ENCODE peak calls at places on chromosomes 12 and 14, in nine cellular contexts. One of them, this sample, is unnamed.

GRCh38 chr12:68373836-68374314 is 41.7 kb upstream of the MDM1 start:
- DNase-seq in activated T-helper 1 cell treated with anti-CD3 and anti-CD28 coated beads, Interleukin-12 subunit alpha, Interleukin-12 subunit beta, Interleukin-2, Interleukin-4 antibody, amounts not matched to agents 30 ng/mL and 10 ng/mL and 1 ng/mL, durations not matched to agents 14 hours and 24 hours and 36 hours: no peak
- DNase-seq in posterior cingulate gyrus: no peak
- DNase-seq in NCI-H2081: no peak
- DNase-seq in ovary: no peak
- DNase-seq in smooth muscle cell of the brain vasculature: no peak
- DNase-seq in pancreas: no peak
- DNase-seq in T-helper 17 cell: no peak
- DNase-seq in HuH-7: no peak
- DNase-seq in this sample: no peak

GRCh38 chr14:69682607-69683263 is 71.3 kb downstream of the SUSD6 start:
- DNase-seq in activated T-helper 1 cell treated with anti-CD3 and anti-CD28 coated beads, Interleukin-12 subunit alpha, Interleukin-12 subunit beta, Interleukin-2, Interleukin-4 antibody, amounts not matched to agents 30 ng/mL and 10 ng/mL and 1 ng/mL, durations not matched to agents 14 hours and 24 hours and 36 hours: no peak
- DNase-seq in posterior cingulate gyrus: no peak
- DNase-seq in NCI-H2081: no peak
- DNase-seq in ovary: no peak
- DNase-seq in smooth muscle cell of the brain vasculature: no peak
- DNase-seq in pancreas: no peak
- DNase-seq in T-helper 17 cell: no peak
- DNase-seq in HuH-7: no peak
- DNase-seq in this sample: no peak

GRCh38 chr12:52798003-52798670 is 2.2 kb upstream of the KRT3 start:
- DNase-seq in activated T-helper 1 cell treated with anti-CD3 and anti-CD28 coated beads, Interleukin-12 subunit alpha, Interleukin-12 subunit beta, Interleukin-2, Interleukin-4 antibody, amounts not matched to agents 30 ng/mL and 10 ng/mL and 1 ng/mL, durations not matched to agents 14 hours and 24 hours and 36 hours: no peak
- DNase-seq in posterior cingulate gyrus: peak; percentile 27
- DNase-seq in NCI-H2081: no peak
- DNase-seq in ovary: no peak
- DNase-seq in smooth muscle cell of the brain vasculature: no peak
- DNase-seq in pancreas: no peak
- DNase-seq in T-helper 17 cell: no peak
- DNase-seq in HuH-7: no peak
- DNase-seq in this sample: no peak

GRCh38 chr12:52566847-52567291 is 6.8 kb downstream of the KRT74 start:
- DNase-seq in activated T-helper 1 cell treated with anti-CD3 and anti-CD28 coated beads, Interleukin-12 subunit alpha, Interleukin-12 subunit beta, Interleukin-2, Interleukin-4 antibody, amounts not matched to agents 30 ng/mL and 10 ng/mL and 1 ng/mL, durations not matched to agents 14 hours and 24 hours and 36 hours: no peak
- DNase-seq in posterior cingulate gyrus: peak; percentile 50
- DNase-seq in NCI-H2081: no peak
- DNase-seq in ovary: no peak
- DNase-seq in smooth muscle cell of the brain vasculature: no peak
- DNase-seq in pancreas: no peak
- DNase-seq in T-helper 17 cell: no peak
- DNase-seq in HuH-7: no peak
- DNase-seq in this sample: no peak

GRCh38 chr12:49369723-49370145 is 2.5 kb downstream of the SPATS2 start:
- DNase-seq in activated T-helper 1 cell treated with anti-CD3 and anti-CD28 coated beads, Interleukin-12 subunit alpha, Interleukin-12 subunit beta, Interleukin-2, Interleukin-4 antibody, amounts not matched to agents 30 ng/mL and 10 ng/mL and 1 ng/mL, durations not matched to agents 14 hours and 24 hours and 36 hours: no peak
- DNase-seq in posterior cingulate gyrus: no peak
- DNase-seq in NCI-H2081: peak; percentile 50
- DNase-seq in ovary: peak; percentile 46
- DNase-seq in smooth muscle cell of the brain vasculature: no peak
- DNase-seq in pancreas: no peak
- DNase-seq in T-helper 17 cell: no peak
- DNase-seq in HuH-7: peak; percentile 62
- DNase-seq in this sample: no peak

GRCh38 chr12:97921957-97922722 is 459.5 kb downstream of the RMST start:
- DNase-seq in activated T-helper 1 cell treated with anti-CD3 and anti-CD28 coated beads, Interleukin-12 subunit alpha, Interleukin-12 subunit beta, Interleukin-2, Interleukin-4 antibody, amounts not matched to agents 30 ng/mL and 10 ng/mL and 1 ng/mL, durations not matched to agents 14 hours and 24 hours and 36 hours: no peak
- DNase-seq in posterior cingulate gyrus: no peak
- DNase-seq in NCI-H2081: no peak
- DNase-seq in ovary: no peak
- DNase-seq in smooth muscle cell of the brain vasculature: no peak
- DNase-seq in pancreas: no peak
- DNase-seq in T-helper 17 cell: no peak
- DNase-seq in HuH-7: no peak
- DNase-seq in this sample: no peak

GRCh38 chr12:132375747-132376463 is 46.5 kb upstream of the GALNT9 start:
- DNase-seq in activated T-helper 1 cell treated with anti-CD3 and anti-CD28 coated beads, Interleukin-12 subunit alpha, Interleukin-12 subunit beta, Interleukin-2, Interleukin-4 antibody, amounts not matched to agents 30 ng/mL and 10 ng/mL and 1 ng/mL, durations not matched to agents 14 hours and 24 hours and 36 hours: no peak
- DNase-seq in posterior cingulate gyrus: peak; percentile 57
- DNase-seq in NCI-H2081: no peak
- DNase-seq in ovary: no peak
- DNase-seq in smooth muscle cell of the brain vasculature: no peak
- DNase-seq in pancreas: no peak
- DNase-seq in T-helper 17 cell: no peak
- DNase-seq in HuH-7: no peak
- DNase-seq in this sample: no peak

GRCh38 chr12:98513379-98514318 is 1.7 kb upstream of the TMPO start:
- DNase-seq in activated T-helper 1 cell treated with anti-CD3 and anti-CD28 coated beads, Interleukin-12 subunit alpha, Interleukin-12 subunit beta, Interleukin-2, Interleukin-4 antibody, amounts not matched to agents 30 ng/mL and 10 ng/mL and 1 ng/mL, durations not matched to agents 14 hours and 24 hours and 36 hours: no peak
- DNase-seq in posterior cingulate gyrus: no peak
- DNase-seq in NCI-H2081: no peak
- DNase-seq in ovary: no peak
- DNase-seq in smooth muscle cell of the brain vasculature: no peak
- DNase-seq in pancreas: no peak
- DNase-seq in T-helper 17 cell: no peak
- DNase-seq in HuH-7: no peak
- DNase-seq in this sample: no peak

GRCh38 chr14:92635031-92635430 is 113.4 kb downstream of the LGMN start:
- DNase-seq in activated T-helper 1 cell treated with anti-CD3 and anti-CD28 coated beads, Interleukin-12 subunit alpha, Interleukin-12 subunit beta, Interleukin-2, Interleukin-4 antibody, amounts not matched to agents 30 ng/mL and 10 ng/mL and 1 ng/mL, durations not matched to agents 14 hours and 24 hours and 36 hours: no peak
- DNase-seq in posterior cingulate gyrus: no peak
- DNase-seq in NCI-H2081: peak; percentile 47
- DNase-seq in ovary: no peak
- DNase-seq in smooth muscle cell of the brain vasculature: no peak
- DNase-seq in pancreas: no peak
- DNase-seq in T-helper 17 cell: no peak
- DNase-seq in HuH-7: no peak
- DNase-seq in this sample: no peak

GRCh38 chr12:132367401-132367851 is 38.0 kb upstream of the GALNT9 start:
- DNase-seq in activated T-helper 1 cell treated with anti-CD3 and anti-CD28 coated beads, Interleukin-12 subunit alpha, Interleukin-12 subunit beta, Interleukin-2, Interleukin-4 antibody, amounts not matched to agents 30 ng/mL and 10 ng/mL and 1 ng/mL, durations not matched to agents 14 hours and 24 hours and 36 hours: no peak
- DNase-seq in posterior cingulate gyrus: peak; percentile 69
- DNase-seq in NCI-H2081: no peak
- DNase-seq in ovary: peak; percentile 36
- DNase-seq in smooth muscle cell of the brain vasculature: no peak
- DNase-seq in pancreas: no peak
- DNase-seq in T-helper 17 cell: peak; percentile 0
- DNase-seq in HuH-7: no peak
- DNase-seq in this sample: no peak

GRCh38 chr12:2845280-2845679 is 10.4 kb upstream of the NRIP2 start:
- DNase-seq in activated T-helper 1 cell treated with anti-CD3 and anti-CD28 coated beads, Interleukin-12 subunit alpha, Interleukin-12 subunit beta, Interleukin-2, Interleukin-4 antibody, amounts not matched to agents 30 ng/mL and 10 ng/mL and 1 ng/mL, durations not matched to agents 14 hours and 24 hours and 36 hours: no peak
- DNase-seq in posterior cingulate gyrus: peak; percentile 77
- DNase-seq in NCI-H2081: no peak
- DNase-seq in ovary: peak; percentile 75
- DNase-seq in smooth muscle cell of the brain vasculature: no peak
- DNase-seq in pancreas: no peak
- DNase-seq in T-helper 17 cell: no peak
- DNase-seq in HuH-7: no peak
- DNase-seq in this sample: no peak

GRCh38 chr14:77059276-77059934 is 30.9 kb upstream of the IRF2BPL start:
- DNase-seq in activated T-helper 1 cell treated with anti-CD3 and anti-CD28 coated beads, Interleukin-12 subunit alpha, Interleukin-12 subunit beta, Interleukin-2, Interleukin-4 antibody, amounts not matched to agents 30 ng/mL and 10 ng/mL and 1 ng/mL, durations not matched to agents 14 hours and 24 hours and 36 hours: no peak
- DNase-seq in posterior cingulate gyrus: peak; percentile 97
- DNase-seq in NCI-H2081: peak; percentile 16
- DNase-seq in ovary: no peak
- DNase-seq in smooth muscle cell of the brain vasculature: no peak
- DNase-seq in pancreas: no peak
- DNase-seq in T-helper 17 cell: peak; percentile 25
- DNase-seq in HuH-7: no peak
- DNase-seq in this sample: peak; percentile 86

GRCh38 chr12:26319511-26319910 is 124.1 kb downstream of the SSPN start:
- DNase-seq in activated T-helper 1 cell treated with anti-CD3 and anti-CD28 coated beads, Interleukin-12 subunit alpha, Interleukin-12 subunit beta, Interleukin-2, Interleukin-4 antibody, amounts not matched to agents 30 ng/mL and 10 ng/mL and 1 ng/mL, durations not matched to agents 14 hours and 24 hours and 36 hours: no peak
- DNase-seq in posterior cingulate gyrus: peak; percentile 73
- DNase-seq in NCI-H2081: no peak
- DNase-seq in ovary: peak; percentile 74
- DNase-seq in smooth muscle cell of the brain vasculature: peak; percentile 76
- DNase-seq in pancreas: no peak
- DNase-seq in T-helper 17 cell: no peak
- DNase-seq in HuH-7: peak; percentile 20
- DNase-seq in this sample: no peak

GRCh38 chr12:5511644-5512584 is 80.0 kb downstream of the NTF3 start:
- DNase-seq in activated T-helper 1 cell treated with anti-CD3 and anti-CD28 coated beads, Interleukin-12 subunit alpha, Interleukin-12 subunit beta, Interleukin-2, Interleukin-4 antibody, amounts not matched to agents 30 ng/mL and 10 ng/mL and 1 ng/mL, durations not matched to agents 14 hours and 24 hours and 36 hours: no peak
- DNase-seq in posterior cingulate gyrus: no peak
- DNase-seq in NCI-H2081: no peak
- DNase-seq in ovary: peak; percentile 96
- DNase-seq in smooth muscle cell of the brain vasculature: no peak
- DNase-seq in pancreas: no peak
- DNase-seq in T-helper 17 cell: no peak
- DNase-seq in HuH-7: peak; percentile 31
- DNase-seq in this sample: no peak

GRCh38 chr12:57127710-57128518 is at the start of gene LRP1:
- DNase-seq in activated T-helper 1 cell treated with anti-CD3 and anti-CD28 coated beads, Interleukin-12 subunit alpha, Interleukin-12 subunit beta, Interleukin-2, Interleukin-4 antibody, amounts not matched to agents 30 ng/mL and 10 ng/mL and 1 ng/mL, durations not matched to agents 14 hours and 24 hours and 36 hours: peak; percentile 63
- DNase-seq in posterior cingulate gyrus: peak; percentile 95
- DNase-seq in NCI-H2081: peak; percentile 73
- DNase-seq in ovary: peak; percentile 92
- DNase-seq in smooth muscle cell of the brain vasculature: peak; percentile 73
- DNase-seq in pancreas: peak; percentile 89
- DNase-seq in T-helper 17 cell: peak; percentile 65
- DNase-seq in HuH-7: peak; percentile 89
- DNase-seq in this sample: peak; percentile 80

GRCh38 chr12:105935981-105936380 is 202.8 kb downstream of the NUAK1 start:
- DNase-seq in activated T-helper 1 cell treated with anti-CD3 and anti-CD28 coated beads, Interleukin-12 subunit alpha, Interleukin-12 subunit beta, Interleukin-2, Interleukin-4 antibody, amounts not matched to agents 30 ng/mL and 10 ng/mL and 1 ng/mL, durations not matched to agents 14 hours and 24 hours and 36 hours: no peak
- DNase-seq in posterior cingulate gyrus: no peak
- DNase-seq in NCI-H2081: no peak
- DNase-seq in ovary: no peak
- DNase-seq in smooth muscle cell of the brain vasculature: no peak
- DNase-seq in pancreas: no peak
- DNase-seq in T-helper 17 cell: no peak
- DNase-seq in HuH-7: no peak
- DNase-seq in this sample: no peak

GRCh38 chr12:21577516-21577915 is 27.1 kb downstream of the GYS2 start:
- DNase-seq in activated T-helper 1 cell treated with anti-CD3 and anti-CD28 coated beads, Interleukin-12 subunit alpha, Interleukin-12 subunit beta, Interleukin-2, Interleukin-4 antibody, amounts not matched to agents 30 ng/mL and 10 ng/mL and 1 ng/mL, durations not matched to agents 14 hours and 24 hours and 36 hours: no peak
- DNase-seq in posterior cingulate gyrus: no peak
- DNase-seq in NCI-H2081: no peak
- DNase-seq in ovary: no peak
- DNase-seq in smooth muscle cell of the brain vasculature: no peak
- DNase-seq in pancreas: no peak
- DNase-seq in T-helper 17 cell: no peak
- DNase-seq in HuH-7: no peak
- DNase-seq in this sample: no peak

GRCh38 chr14:45199246-45199645 is 53.8 kb downstream of the MIS18BP1 start:
- DNase-seq in activated T-helper 1 cell treated with anti-CD3 and anti-CD28 coated beads, Interleukin-12 subunit alpha, Interleukin-12 subunit beta, Interleukin-2, Interleukin-4 antibody, amounts not matched to agents 30 ng/mL and 10 ng/mL and 1 ng/mL, durations not matched to agents 14 hours and 24 hours and 36 hours: no peak
- DNase-seq in posterior cingulate gyrus: no peak
- DNase-seq in NCI-H2081: no peak
- DNase-seq in ovary: no peak
- DNase-seq in smooth muscle cell of the brain vasculature: no peak
- DNase-seq in pancreas: no peak
- DNase-seq in T-helper 17 cell: no peak
- DNase-seq in HuH-7: no peak
- DNase-seq in this sample: no peak

GRCh38 chr12:131865196-131865875 is 29.1 kb upstream of the ULK1 start:
- DNase-seq in activated T-helper 1 cell treated with anti-CD3 and anti-CD28 coated beads, Interleukin-12 subunit alpha, Interleukin-12 subunit beta, Interleukin-2, Interleukin-4 antibody, amounts not matched to agents 30 ng/mL and 10 ng/mL and 1 ng/mL, durations not matched to agents 14 hours and 24 hours and 36 hours: no peak
- DNase-seq in posterior cingulate gyrus: peak; percentile 54
- DNase-seq in NCI-H2081: no peak
- DNase-seq in ovary: peak; percentile 25
- DNase-seq in smooth muscle cell of the brain vasculature: no peak
- DNase-seq in pancreas: no peak
- DNase-seq in T-helper 17 cell: no peak
- DNase-seq in HuH-7: no peak
- DNase-seq in this sample: no peak

GRCh38 chr12:116718578-116719454 is 19.1 kb downstream of the SPRING1 start:
- DNase-seq in activated T-helper 1 cell treated with anti-CD3 and anti-CD28 coated beads, Interleukin-12 subunit alpha, Interleukin-12 subunit beta, Interleukin-2, Interleukin-4 antibody, amounts not matched to agents 30 ng/mL and 10 ng/mL and 1 ng/mL, durations not matched to agents 14 hours and 24 hours and 36 hours: no peak
- DNase-seq in posterior cingulate gyrus: no peak
- DNase-seq in NCI-H2081: peak; percentile 50
- DNase-seq in ovary: no peak
- DNase-seq in smooth muscle cell of the brain vasculature: no peak
- DNase-seq in pancreas: no peak
- DNase-seq in T-helper 17 cell: no peak
- DNase-seq in HuH-7: no peak
- DNase-seq in this sample: no peak

GRCh38 chr12:122969657-122970056 is 3.4 kb upstream of the ABCB9 start:
- DNase-seq in activated T-helper 1 cell treated with anti-CD3 and anti-CD28 coated beads, Interleukin-12 subunit alpha, Interleukin-12 subunit beta, Interleukin-2, Interleukin-4 antibody, amounts not matched to agents 30 ng/mL and 10 ng/mL and 1 ng/mL, durations not matched to agents 14 hours and 24 hours and 36 hours: no peak
- DNase-seq in posterior cingulate gyrus: no peak
- DNase-seq in NCI-H2081: no peak
- DNase-seq in ovary: no peak
- DNase-seq in smooth muscle cell of the brain vasculature: no peak
- DNase-seq in pancreas: no peak
- DNase-seq in T-helper 17 cell: no peak
- DNase-seq in HuH-7: no peak
- DNase-seq in this sample: no peak

GRCh38 chr14:60977848-60978247 is 3.0 kb downstream of the TRMT5 start:
- DNase-seq in activated T-helper 1 cell treated with anti-CD3 and anti-CD28 coated beads, Interleukin-12 subunit alpha, Interleukin-12 subunit beta, Interleukin-2, Interleukin-4 antibody, amounts not matched to agents 30 ng/mL and 10 ng/mL and 1 ng/mL, durations not matched to agents 14 hours and 24 hours and 36 hours: no peak
- DNase-seq in posterior cingulate gyrus: peak; percentile 17
- DNase-seq in NCI-H2081: peak; percentile 60
- DNase-seq in ovary: no peak
- DNase-seq in smooth muscle cell of the brain vasculature: no peak
- DNase-seq in pancreas: no peak
- DNase-seq in T-helper 17 cell: no peak
- DNase-seq in HuH-7: no peak
- DNase-seq in this sample: no peak

GRCh38 chr14:70821581-70821915 is 12.2 kb upstream of the MAP3K9 start:
- DNase-seq in activated T-helper 1 cell treated with anti-CD3 and anti-CD28 coated beads, Interleukin-12 subunit alpha, Interleukin-12 subunit beta, Interleukin-2, Interleukin-4 antibody, amounts not matched to agents 30 ng/mL and 10 ng/mL and 1 ng/mL, durations not matched to agents 14 hours and 24 hours and 36 hours: no peak
- DNase-seq in posterior cingulate gyrus: no peak
- DNase-seq in NCI-H2081: no peak
- DNase-seq in ovary: no peak
- DNase-seq in smooth muscle cell of the brain vasculature: no peak
- DNase-seq in pancreas: no peak
- DNase-seq in T-helper 17 cell: no peak
- DNase-seq in HuH-7: no peak
- DNase-seq in this sample: no peak

GRCh38 chr12:107662431-107662830 is 23.2 kb upstream of the PWP1 start:
- DNase-seq in activated T-helper 1 cell treated with anti-CD3 and anti-CD28 coated beads, Interleukin-12 subunit alpha, Interleukin-12 subunit beta, Interleukin-2, Interleukin-4 antibody, amounts not matched to agents 30 ng/mL and 10 ng/mL and 1 ng/mL, durations not matched to agents 14 hours and 24 hours and 36 hours: no peak
- DNase-seq in posterior cingulate gyrus: peak; percentile 88
- DNase-seq in NCI-H2081: no peak
- DNase-seq in ovary: no peak
- DNase-seq in smooth muscle cell of the brain vasculature: no peak
- DNase-seq in pancreas: no peak
- DNase-seq in T-helper 17 cell: no peak
- DNase-seq in HuH-7: no peak
- DNase-seq in this sample: no peak

GRCh38 chr12:3771853-3772252 is 18.9 kb upstream of the CRACR2A start:
- DNase-seq in activated T-helper 1 cell treated with anti-CD3 and anti-CD28 coated beads, Interleukin-12 subunit alpha, Interleukin-12 subunit beta, Interleukin-2, Interleukin-4 antibody, amounts not matched to agents 30 ng/mL and 10 ng/mL and 1 ng/mL, durations not matched to agents 14 hours and 24 hours and 36 hours: no peak
- DNase-seq in posterior cingulate gyrus: no peak
- DNase-seq in NCI-H2081: no peak
- DNase-seq in ovary: no peak
- DNase-seq in smooth muscle cell of the brain vasculature: no peak
- DNase-seq in pancreas: no peak
- DNase-seq in T-helper 17 cell: no peak
- DNase-seq in HuH-7: no peak
- DNase-seq in this sample: no peak

GRCh38 chr14:81246561-81247270 is 26.0 kb upstream of the GTF2A1 start:
- DNase-seq in activated T-helper 1 cell treated with anti-CD3 and anti-CD28 coated beads, Interleukin-12 subunit alpha, Interleukin-12 subunit beta, Interleukin-2, Interleukin-4 antibody, amounts not matched to agents 30 ng/mL and 10 ng/mL and 1 ng/mL, durations not matched to agents 14 hours and 24 hours and 36 hours: no peak
- DNase-seq in posterior cingulate gyrus: no peak
- DNase-seq in NCI-H2081: no peak
- DNase-seq in ovary: no peak
- DNase-seq in smooth muscle cell of the brain vasculature: no peak
- DNase-seq in pancreas: no peak
- DNase-seq in T-helper 17 cell: no peak
- DNase-seq in HuH-7: no peak
- DNase-seq in this sample: no peak

GRCh38 chr12:19031032-19031431 is 98.5 kb upstream of the PLEKHA5 start:
- DNase-seq in activated T-helper 1 cell treated with anti-CD3 and anti-CD28 coated beads, Interleukin-12 subunit alpha, Interleukin-12 subunit beta, Interleukin-2, Interleukin-4 antibody, amounts not matched to agents 30 ng/mL and 10 ng/mL and 1 ng/mL, durations not matched to agents 14 hours and 24 hours and 36 hours: no peak
- DNase-seq in posterior cingulate gyrus: no peak
- DNase-seq in NCI-H2081: no peak
- DNase-seq in ovary: no peak
- DNase-seq in smooth muscle cell of the brain vasculature: no peak
- DNase-seq in pancreas: no peak
- DNase-seq in T-helper 17 cell: no peak
- DNase-seq in HuH-7: no peak
- DNase-seq in this sample: no peak

GRCh38 chr12:97794335-97794734 is 331.7 kb downstream of the RMST start:
- DNase-seq in activated T-helper 1 cell treated with anti-CD3 and anti-CD28 coated beads, Interleukin-12 subunit alpha, Interleukin-12 subunit beta, Interleukin-2, Interleukin-4 antibody, amounts not matched to agents 30 ng/mL and 10 ng/mL and 1 ng/mL, durations not matched to agents 14 hours and 24 hours and 36 hours: no peak
- DNase-seq in posterior cingulate gyrus: no peak
- DNase-seq in NCI-H2081: no peak
- DNase-seq in ovary: no peak
- DNase-seq in smooth muscle cell of the brain vasculature: no peak
- DNase-seq in pancreas: no peak
- DNase-seq in T-helper 17 cell: no peak
- DNase-seq in HuH-7: no peak
- DNase-seq in this sample: no peak

GRCh38 chr14:99131632-99132271 is 140.2 kb downstream of the BCL11B start:
- DNase-seq in activated T-helper 1 cell treated with anti-CD3 and anti-CD28 coated beads, Interleukin-12 subunit alpha, Interleukin-12 subunit beta, Interleukin-2, Interleukin-4 antibody, amounts not matched to agents 30 ng/mL and 10 ng/mL and 1 ng/mL, durations not matched to agents 14 hours and 24 hours and 36 hours: no peak
- DNase-seq in posterior cingulate gyrus: peak; percentile 91
- DNase-seq in NCI-H2081: no peak
- DNase-seq in ovary: no peak
- DNase-seq in smooth muscle cell of the brain vasculature: no peak
- DNase-seq in pancreas: no peak
- DNase-seq in T-helper 17 cell: no peak
- DNase-seq in HuH-7: no peak
- DNase-seq in this sample: no peak

GRCh38 chr14:37931998-37932397 is 275.7 kb upstream of the SSTR1 start:
- DNase-seq in activated T-helper 1 cell treated with anti-CD3 and anti-CD28 coated beads, Interleukin-12 subunit alpha, Interleukin-12 subunit beta, Interleukin-2, Interleukin-4 antibody, amounts not matched to agents 30 ng/mL and 10 ng/mL and 1 ng/mL, durations not matched to agents 14 hours and 24 hours and 36 hours: no peak
- DNase-seq in posterior cingulate gyrus: no peak
- DNase-seq in NCI-H2081: no peak
- DNase-seq in ovary: no peak
- DNase-seq in smooth muscle cell of the brain vasculature: no peak
- DNase-seq in pancreas: no peak
- DNase-seq in T-helper 17 cell: no peak
- DNase-seq in HuH-7: no peak
- DNase-seq in this sample: no peak

GRCh38 chr12:41254004-41254403 is 65.9 kb downstream of the PDZRN4 start:
- DNase-seq in activated T-helper 1 cell treated with anti-CD3 and anti-CD28 coated beads, Interleukin-12 subunit alpha, Interleukin-12 subunit beta, Interleukin-2, Interleukin-4 antibody, amounts not matched to agents 30 ng/mL and 10 ng/mL and 1 ng/mL, durations not matched to agents 14 hours and 24 hours and 36 hours: no peak
- DNase-seq in posterior cingulate gyrus: no peak
- DNase-seq in NCI-H2081: no peak
- DNase-seq in ovary: no peak
- DNase-seq in smooth muscle cell of the brain vasculature: no peak
- DNase-seq in pancreas: no peak
- DNase-seq in T-helper 17 cell: no peak
- DNase-seq in HuH-7: no peak
- DNase-seq in this sample: no peak

This sample was measured in hypothalamus.